ENCODE peak calls at places on chromosome 14, in nine cellular contexts. One of them, this sample, is unnamed. For H3K36me3, the result is how much of the 10 kb centered on the place peaks cover.

GRCh38 chr14:22849212-22849819 is 12.9 kb downstream of the MMP14 start:
- DNase-seq in neural progenitor cell: no peak
- DNase-seq in cardiac muscle cell: peak
- DNase-seq in lung: no peak
- DNase-seq in left ventricle myocardium inferior: peak
- DNase-seq in suprapubic skin: peak
- DNase-seq in HCT116: no peak
- DNase-seq in hepatocyte: no peak
- DNase-seq in spleen: no peak
- DNase-seq in this sample: peak

GRCh38 chr14:64266206-64266605 is 28.0 kb downstream of the ESR2 start:
- DNase-seq in lung: no peak
- DNase-seq in suprapubic skin: no peak
- DNase-seq in HCT116: no peak
- DNase-seq in cardiac muscle cell: peak
- DNase-seq in neural progenitor cell: no peak
- DNase-seq in hepatocyte: no peak
- DNase-seq in spleen: no peak
- DNase-seq in left ventricle myocardium inferior: no peak
- DNase-seq in this sample: no peak

GRCh38 chr14:63717704-63718103 is 10.2 kb downstream of the SGPP1 start:
- DNase-seq in spleen: no peak
- DNase-seq in HCT116: peak
- DNase-seq in suprapubic skin: no peak
- DNase-seq in neural progenitor cell: peak
- DNase-seq in left ventricle myocardium inferior: no peak
- DNase-seq in cardiac muscle cell: peak
- DNase-seq in hepatocyte: no peak
- DNase-seq in lung: no peak
- DNase-seq in this sample: no peak

GRCh38 chr14:100294213-100294962 is 11.9 kb downstream of the SLC25A29 start:
- DNase-seq in hepatocyte: no peak
- DNase-seq in spleen: peak
- DNase-seq in neural progenitor cell: no peak
- DNase-seq in HCT116: no peak
- DNase-seq in left ventricle myocardium inferior: peak
- DNase-seq in suprapubic skin: peak
- DNase-seq in cardiac muscle cell: peak
- DNase-seq in lung: no peak
- DNase-seq in this sample: no peak

GRCh38 chr14:69259531-69260245 is at the start of gene GALNT16:
- DNase-seq in hepatocyte: peak
- DNase-seq in cardiac muscle cell: peak
- DNase-seq in lung: no peak
- DNase-seq in neural progenitor cell: peak
- DNase-seq in HCT116: no peak
- DNase-seq in spleen: peak
- DNase-seq in left ventricle myocardium inferior: peak
- DNase-seq in suprapubic skin: no peak
- DNase-seq in this sample: no peak

GRCh38 chr14:106491851-106492250 is 965.5 kb downstream of the TMEM121 start:
- DNase-seq in suprapubic skin: no peak
- DNase-seq in spleen: no peak
- DNase-seq in left ventricle myocardium inferior: no peak
- DNase-seq in cardiac muscle cell: no peak
- DNase-seq in neural progenitor cell: no peak
- DNase-seq in HCT116: no peak
- DNase-seq in hepatocyte: no peak
- DNase-seq in lung: no peak
- DNase-seq in this sample: no peak

GRCh38 chr14:69945905-69946304 is 66.7 kb downstream of the SMOC1 start:
- DNase-seq in spleen: no peak
- DNase-seq in hepatocyte: no peak
- DNase-seq in left ventricle myocardium inferior: no peak
- DNase-seq in cardiac muscle cell: peak
- DNase-seq in suprapubic skin: no peak
- DNase-seq in lung: no peak
- DNase-seq in HCT116: no peak
- DNase-seq in neural progenitor cell: no peak
- DNase-seq in this sample: no peak

GRCh38 chr14:22265319-22266140 is 323.5 kb downstream of the DAD1 start:
- DNase-seq in lung: no peak
- DNase-seq in neural progenitor cell: peak
- DNase-seq in hepatocyte: peak
- DNase-seq in HCT116: no peak
- DNase-seq in left ventricle myocardium inferior: no peak
- DNase-seq in suprapubic skin: no peak
- DNase-seq in spleen: no peak
- DNase-seq in cardiac muscle cell: peak
- DNase-seq in this sample: no peak

GRCh38 chr14:36281309-36281708 is 39.1 kb downstream of the MBIP start:
- DNase-seq in neural progenitor cell: no peak
- DNase-seq in left ventricle myocardium inferior: no peak
- DNase-seq in spleen: no peak
- DNase-seq in HCT116: no peak
- DNase-seq in hepatocyte: no peak
- DNase-seq in suprapubic skin: no peak
- DNase-seq in cardiac muscle cell: peak
- DNase-seq in lung: no peak
- DNase-seq in this sample: no peak

GRCh38 chr14:94710731-94711130 is 59.2 kb downstream of the GSC start:
- DNase-seq in cardiac muscle cell: no peak
- DNase-seq in hepatocyte: no peak
- DNase-seq in spleen: peak
- DNase-seq in HCT116: no peak
- DNase-seq in lung: no peak
- DNase-seq in suprapubic skin: no peak
- DNase-seq in neural progenitor cell: no peak
- DNase-seq in left ventricle myocardium inferior: no peak
- DNase-seq in this sample: no peak

GRCh38 chr14:69242311-69243224 is 17.4 kb upstream of the GALNT16 start:
- DNase-seq in hepatocyte: peak
- DNase-seq in cardiac muscle cell: peak
- DNase-seq in lung: peak
- DNase-seq in spleen: no peak
- DNase-seq in suprapubic skin: no peak
- DNase-seq in neural progenitor cell: peak
- DNase-seq in HCT116: peak
- DNase-seq in left ventricle myocardium inferior: no peak
- DNase-seq in this sample: no peak

GRCh38 chr14:30980980-30981379 is 44.5 kb upstream of the AP4S1 start:
- DNase-seq in HCT116: no peak
- DNase-seq in left ventricle myocardium inferior: no peak
- DNase-seq in neural progenitor cell: no peak
- DNase-seq in suprapubic skin: no peak
- DNase-seq in hepatocyte: no peak
- DNase-seq in lung: no peak
- DNase-seq in cardiac muscle cell: no peak
- DNase-seq in spleen: no peak
- DNase-seq in this sample: no peak

GRCh38 chr14:56117765-56118610 is at the start of gene PELI2:
- DNase-seq in cardiac muscle cell: peak
- DNase-seq in spleen: peak
- DNase-seq in hepatocyte: peak
- DNase-seq in suprapubic skin: peak
- DNase-seq in left ventricle myocardium inferior: peak
- DNase-seq in HCT116: peak
- DNase-seq in neural progenitor cell: peak
- DNase-seq in lung: peak
- DNase-seq in this sample: peak

GRCh38 chr14:61698216-61698980 is 3.1 kb downstream of the HIF1A start:
- DNase-seq in lung: no peak
- DNase-seq in neural progenitor cell: peak
- DNase-seq in hepatocyte: no peak
- DNase-seq in spleen: no peak
- DNase-seq in cardiac muscle cell: peak
- DNase-seq in suprapubic skin: no peak
- DNase-seq in left ventricle myocardium inferior: no peak
- DNase-seq in HCT116: no peak
- DNase-seq in this sample: no peak

GRCh38 chr14:24986206-24986893 is 63.6 kb downstream of the STXBP6 start:
- DNase-seq in hepatocyte: no peak
- DNase-seq in left ventricle myocardium inferior: peak
- DNase-seq in spleen: no peak
- DNase-seq in suprapubic skin: no peak
- DNase-seq in lung: no peak
- DNase-seq in cardiac muscle cell: peak
- DNase-seq in HCT116: no peak
- DNase-seq in neural progenitor cell: no peak
- DNase-seq in this sample: no peak

GRCh38 chr14:71166434-71166833 is 259.2 kb downstream of the PCNX1 start:
- DNase-seq in HCT116: peak
- DNase-seq in neural progenitor cell: peak
- DNase-seq in spleen: no peak
- DNase-seq in lung: no peak
- DNase-seq in hepatocyte: peak
- DNase-seq in left ventricle myocardium inferior: no peak
- DNase-seq in cardiac muscle cell: peak
- DNase-seq in suprapubic skin: peak
- DNase-seq in this sample: no peak

GRCh38 chr14:68444449-68445168 is 348.3 kb downstream of the ZFP36L1 start:
- DNase-seq in spleen: no peak
- DNase-seq in suprapubic skin: no peak
- DNase-seq in left ventricle myocardium inferior: peak
- DNase-seq in cardiac muscle cell: peak
- DNase-seq in hepatocyte: no peak
- DNase-seq in HCT116: no peak
- DNase-seq in neural progenitor cell: no peak
- DNase-seq in lung: no peak
- DNase-seq in this sample: peak

GRCh38 chr14:87935081-87935828 is 57.7 kb downstream of the GALC start:
- DNase-seq in suprapubic skin: no peak
- DNase-seq in left ventricle myocardium inferior: no peak
- DNase-seq in hepatocyte: no peak
- DNase-seq in cardiac muscle cell: no peak
- DNase-seq in HCT116: no peak
- DNase-seq in spleen: no peak
- DNase-seq in lung: no peak
- DNase-seq in neural progenitor cell: no peak
- DNase-seq in this sample: no peak
- H3K36me3 ChIP-seq in suprapubic skin: under half
- H3K36me3 ChIP-seq in left ventricle myocardium inferior: half or more
- H3K36me3 ChIP-seq in hepatocyte: under half
- H3K36me3 ChIP-seq in cardiac muscle cell: under half
- H3K36me3 ChIP-seq in HCT116: under half
- H3K36me3 ChIP-seq in spleen: under half
- H3K36me3 ChIP-seq in lung: under half
- H3K36me3 ChIP-seq in neural progenitor cell: under half
- H3K36me3 ChIP-seq in this sample: under half

GRCh38 chr14:66662374-66662773 is 154.4 kb downstream of the GPHN start:
- DNase-seq in hepatocyte: no peak
- DNase-seq in cardiac muscle cell: peak
- DNase-seq in suprapubic skin: no peak
- DNase-seq in HCT116: no peak
- DNase-seq in lung: no peak
- DNase-seq in left ventricle myocardium inferior: no peak
- DNase-seq in neural progenitor cell: peak
- DNase-seq in spleen: no peak
- DNase-seq in this sample: no peak
- TF ChIP-seq CTCF in hepatocyte: peak
- TF ChIP-seq CTCF in cardiac muscle cell: peak
- TF ChIP-seq CTCF in suprapubic skin: no peak
- TF ChIP-seq CTCF in HCT116: peak
- TF ChIP-seq CTCF in lung: no peak
- TF ChIP-seq CTCF in left ventricle myocardium inferior: peak
- TF ChIP-seq CTCF in neural progenitor cell: peak
- TF ChIP-seq CTCF in spleen: no peak
- TF ChIP-seq CTCF in this sample: peak

GRCh38 chr14:103705524-103706284 is 9.5 kb downstream of the XRCC3 start:
- DNase-seq in left ventricle myocardium inferior: peak
- DNase-seq in lung: no peak
- DNase-seq in HCT116: no peak
- DNase-seq in neural progenitor cell: no peak
- DNase-seq in suprapubic skin: no peak
- DNase-seq in spleen: peak
- DNase-seq in cardiac muscle cell: no peak
- DNase-seq in hepatocyte: no peak
- DNase-seq in this sample: no peak
- H3K36me3 ChIP-seq in left ventricle myocardium inferior: under half
- H3K36me3 ChIP-seq in lung: under half
- H3K36me3 ChIP-seq in HCT116: half or more
- H3K36me3 ChIP-seq in neural progenitor cell: under half
- H3K36me3 ChIP-seq in suprapubic skin: half or more
- H3K36me3 ChIP-seq in spleen: under half
- H3K36me3 ChIP-seq in cardiac muscle cell: under half
- H3K36me3 ChIP-seq in hepatocyte: under half
- H3K36me3 ChIP-seq in this sample: under half

GRCh38 chr14:78195431-78195830 is 25.3 kb downstream of the NRXN3 start:
- DNase-seq in spleen: no peak
- DNase-seq in left ventricle myocardium inferior: no peak
- DNase-seq in neural progenitor cell: no peak
- DNase-seq in cardiac muscle cell: no peak
- DNase-seq in lung: no peak
- DNase-seq in HCT116: no peak
- DNase-seq in suprapubic skin: no peak
- DNase-seq in hepatocyte: no peak
- DNase-seq in this sample: no peak

GRCh38 chr14:78202178-78202577 is 32.0 kb downstream of the NRXN3 start:
- DNase-seq in HCT116: no peak
- DNase-seq in cardiac muscle cell: no peak
- DNase-seq in spleen: no peak
- DNase-seq in lung: no peak
- DNase-seq in hepatocyte: no peak
- DNase-seq in suprapubic skin: no peak
- DNase-seq in left ventricle myocardium inferior: no peak
- DNase-seq in neural progenitor cell: no peak
- DNase-seq in this sample: no peak

GRCh38 chr14:78197088-78197487 is 26.9 kb downstream of the NRXN3 start:
- DNase-seq in HCT116: no peak
- DNase-seq in lung: no peak
- DNase-seq in spleen: no peak
- DNase-seq in suprapubic skin: no peak
- DNase-seq in left ventricle myocardium inferior: no peak
- DNase-seq in hepatocyte: no peak
- DNase-seq in cardiac muscle cell: no peak
- DNase-seq in neural progenitor cell: no peak
- DNase-seq in this sample: no peak

DNA sequence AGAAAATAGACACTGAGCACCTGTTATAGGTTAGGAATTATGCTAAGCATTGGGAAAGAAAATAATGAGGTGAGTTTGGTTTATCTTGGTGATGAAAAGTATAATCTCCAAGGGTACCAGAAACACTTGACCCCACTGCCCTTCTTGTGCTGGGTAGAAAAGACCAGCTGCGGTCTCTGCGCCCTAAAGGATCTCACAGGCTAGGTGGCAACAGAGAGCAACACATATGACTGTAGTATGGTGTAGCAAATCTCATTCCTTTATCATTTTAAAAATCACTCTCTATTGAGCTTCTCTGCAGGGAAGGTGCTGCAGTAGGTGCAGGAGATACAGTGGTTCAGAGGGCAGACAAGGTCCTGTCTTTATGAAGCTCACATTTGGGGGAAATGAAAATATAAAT is 26.1 kb downstream of the NRXN3 start:
- DNase-seq in hepatocyte: no peak
- DNase-seq in cardiac muscle cell: no peak
- DNase-seq in spleen: no peak
- DNase-seq in left ventricle myocardium inferior: no peak
- DNase-seq in neural progenitor cell: no peak
- DNase-seq in HCT116: no peak
- DNase-seq in lung: no peak
- DNase-seq in suprapubic skin: no peak
- DNase-seq in this sample: no peak
- TF ChIP-seq CTCF in hepatocyte: no peak
- TF ChIP-seq CTCF in cardiac muscle cell: no peak
- TF ChIP-seq CTCF in spleen: no peak
- TF ChIP-seq CTCF in left ventricle myocardium inferior: no peak
- TF ChIP-seq CTCF in neural progenitor cell: no peak
- TF ChIP-seq CTCF in HCT116: no peak
- TF ChIP-seq CTCF in lung: no peak
- TF ChIP-seq CTCF in suprapubic skin: no peak
- TF ChIP-seq CTCF in this sample: no peak